ENCODE peak calls at places on chromosomes 13 and 19, in four cellular contexts. E is AG04449, S is SK-N-MC, M is LHCN-M2. P is an unnamed sample.

GRCh38 chr13:29362849-29363604 is 232.5 kb downstream of the SLC7A1 start:
- DNase-seq in E (no peak), M (peak; percentile 31), S (peak; percentile 6), P (peak; percentile 88)

GRCh38 chr13:44575741-44576395 is at the start of gene TSC22D1:
- DNase-seq in M (peak; percentile 58), E (no peak), S (no peak), P (peak; percentile 81)

GRCh38 chr13:34357435-34358232 is 539.7 kb downstream of the RFC3 start:
- DNase-seq in E (peak; percentile 42), M (peak; percentile 87), S (no peak), P (peak; percentile 50)

GRCh38 chr13:24071423-24072075 is 89.0 kb upstream of the SPATA13 start:
- DNase-seq in M (peak; percentile 79), S (peak; percentile 30), E (no peak), P (peak; percentile 12)

GRCh38 chr13:89514534-89515312 is 1832.8 kb upstream of the MIR17HG start:
- DNase-seq in E (no peak), S (peak; percentile 76), M (peak; percentile 77), P (peak; percentile 51)

GRCh38 chr13:34358811-34359513 is 541.0 kb downstream of the RFC3 start:
- DNase-seq in M (peak; percentile 86), S (no peak), E (peak; percentile 66), P (no peak)

GRCh38 chr19:16121967-16122366 is 10.3 kb downstream of the RAB8A start:
- DNase-seq in M (no peak), E (no peak), S (no peak), P (no peak)

GRCh38 chr13:50829896-50830295 is 13.6 kb downstream of the DLEU7 start:
- DNase-seq in S (no peak), E (no peak), M (peak; percentile 26), P (no peak)

GRCh38 chr19:38234615-38235014 is 10.6 kb upstream of the DPF1 start:
- DNase-seq in E (no peak), S (no peak), M (no peak), P (no peak)

GRCh38 chr13:20174656-20175405 is 14.0 kb upstream of the GJA3 start:
- DNase-seq in M (peak; percentile 94), E (peak; percentile 38), S (no peak), P (peak; percentile 63)

GRCh38 chr13:104011505-104012270 is 945.5 kb upstream of the SLC10A2 start:
- DNase-seq in S (no peak), E (no peak), M (no peak), P (peak; percentile 63)

GRCh38 chr19:7748756-7749155 is 1.4 kb upstream of the CD209 start:
- DNase-seq in E (no peak), M (peak; percentile 18), S (no peak), P (peak; percentile 83)

P was measured in endodermal cell.